ENCODE peak calls at places on chromosomes 13 and 19, in ten cellular contexts. L, S, R, Q, M, G, U, X, Y and J are unnamed samples. For H3K27me3, the result is how much of the 10 kb centered on the place peaks cover.

GRCh38 chr19:28847468-28847867 is 365.5 kb downstream of the UQCRFS1 start:
- DNase-seq in Q (peak), M (no peak), L (no peak), G (no peak), R (no peak), U (peak), X (no peak), S (peak), Y (no peak), J (no peak)

GRCh38 chr13:77009011-77009410 is 17.1 kb downstream of the CLN5 start:
- DNase-seq in X (no peak), R (no peak), Y (no peak), S (no peak), Q (peak), M (no peak), U (no peak), G (no peak), L (no peak), J (no peak)

GRCh38 chr13:44758595-44759221 is 182.6 kb upstream of the TSC22D1 start:
- DNase-seq in Q (peak), S (peak), X (peak), U (peak), R (no peak), Y (no peak), L (no peak), M (no peak), G (no peak), J (peak)

GRCh38 chr13:23902975-23903905 is 5.9 kb upstream of the C1QTNF9B start:
- DNase-seq in M (no peak), Y (no peak), Q (no peak), U (no peak), L (no peak), S (no peak), X (no peak), R (no peak), G (no peak), J (no peak)

GRCh38 chr19:9865732-9866627 is 30.9 kb downstream of the PIN1 start:
- DNase-seq in G (peak), U (no peak), M (no peak), L (no peak), R (no peak), Q (no peak), X (no peak), Y (no peak), S (no peak), J (no peak)

GRCh38 chr19:50695251-50696064 is 24.1 kb downstream of the SHANK1 start:
- DNase-seq in G (no peak), U (peak), X (no peak), R (no peak), M (no peak), L (no peak), Q (no peak), Y (no peak), S (no peak), J (no peak)

GRCh38 chr13:105087941-105088340 is 1447.5 kb downstream of the EFNB2 start:
- DNase-seq in X (no peak), R (no peak), M (no peak), Q (no peak), U (no peak), Y (no peak), L (no peak), S (no peak), G (no peak), J (no peak)

GRCh38 chr13:28447206-28447605 is 47.7 kb downstream of the FLT1 start:
- DNase-seq in U (no peak), L (no peak), G (no peak), M (no peak), X (no peak), Y (no peak), R (no peak), Q (no peak), S (no peak), J (no peak)

GRCh38 chr13:88086577-88086976 is 415.4 kb downstream of the SLITRK5 start:
- DNase-seq in X (no peak), S (no peak), L (no peak), R (no peak), Y (no peak), U (no peak), G (no peak), M (no peak), Q (peak), J (peak)

GRCh38 chr13:40115456-40115855 is 460.0 kb downstream of the COG6 start:
- DNase-seq in L (no peak), X (no peak), S (peak), G (no peak), Q (no peak), U (peak), Y (no peak), M (no peak), R (no peak), J (no peak)

GRCh38 chr19:33266971-33267484 is 35.3 kb downstream of the CEBPA start:
- DNase-seq in Y (no peak), Q (no peak), S (no peak), G (no peak), R (no peak), X (no peak), M (no peak), L (no peak), U (no peak), J (no peak)

GRCh38 chr19:57566396-57567256 is 7.0 kb upstream of the ZNF550 start:
- DNase-seq in G (no peak), U (peak), Y (no peak), R (no peak), M (no peak), S (no peak), L (no peak), Q (peak), X (no peak), J (no peak)

GRCh38 chr13:29704648-29705047 is 109.2 kb upstream of the SLC7A1 start:
- DNase-seq in M (no peak), Y (no peak), X (no peak), U (peak), R (no peak), L (peak), Q (no peak), S (peak), G (no peak), J (no peak)

GRCh38 chr13:67230774-67231480 is 791 bp upstream of the PCDH9 start:
- DNase-seq in Q (peak), R (peak), U (peak), Y (peak), G (no peak), M (peak), S (peak), L (peak), X (peak), J (peak)
- H3K27ac ChIP-seq in Q (peak), R (peak), U (peak), Y (peak), G (no peak), M (peak), S (peak), L (peak), X (peak), J (no peak)

GRCh38 chr19:15936173-15936572 is 1.8 kb upstream of the CYP4F11 start:
- DNase-seq in S (no peak), R (no peak), L (no peak), M (no peak), G (no peak), U (no peak), X (no peak), Y (no peak), Q (no peak), J (no peak)

GRCh38 chr19:15935167-15935702 is 906 bp upstream of the CYP4F11 start:
- DNase-seq in Q (no peak), S (no peak), G (no peak), M (no peak), Y (no peak), R (no peak), L (no peak), X (no peak), U (no peak), J (no peak)

GRCh38 chr19:15936950-15937349 is 2.6 kb upstream of the CYP4F11 start:
- DNase-seq in Y (no peak), U (no peak), L (no peak), Q (no peak), X (no peak), S (no peak), R (no peak), M (no peak), G (no peak), J (no peak)

GRCh38 chr19:15934332-15935078 is at the start of gene CYP4F11:
- DNase-seq in X (peak), G (no peak), L (peak), Q (no peak), R (no peak), Y (peak), S (no peak), U (no peak), M (no peak), J (no peak)

GRCh38 chr19:15937771-15938170 is 3.4 kb upstream of the CYP4F11 start:
- DNase-seq in L (no peak), Q (no peak), R (no peak), Y (no peak), G (no peak), S (no peak), X (no peak), U (no peak), M (peak), J (no peak)
- TF ChIP-seq CTCF in L (no peak), Q (no peak), R (no peak), Y (no peak), G (no peak), S (no peak), X (no peak), U (no peak), M (no peak), J (no peak)

DNA sequence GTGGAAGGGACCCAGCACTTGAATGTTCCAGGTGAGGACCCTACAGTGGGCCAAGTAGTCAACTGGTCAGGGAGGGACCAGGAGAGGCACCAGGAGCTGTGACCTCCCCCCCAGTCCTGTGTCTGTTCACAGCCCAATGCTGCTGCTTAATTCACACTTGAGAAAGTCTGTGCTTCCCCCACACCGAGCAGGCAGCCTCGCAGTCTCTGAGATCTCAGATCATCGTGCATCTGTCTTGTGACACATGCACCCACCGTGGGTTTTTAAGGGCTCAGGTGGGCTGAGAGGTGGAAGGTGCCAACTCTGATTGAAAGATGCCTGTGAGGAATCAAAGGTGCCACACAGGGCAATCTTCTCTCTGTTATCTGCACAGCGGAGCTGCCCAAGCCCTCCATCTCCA is 6.2 kb downstream of the CEACAM5 start:
- DNase-seq in R (no peak), G (no peak), S (no peak), U (no peak), Q (no peak), L (no peak), Y (no peak), X (no peak), M (no peak), J (no peak)
- H3K27me3 ChIP-seq in R (under half), G (under half), S (under half), U (under half), Q (under half), L (half or more), Y (under half), X (under half), M (under half), J (under half)

GRCh38 chr13:99227909-99228688 is 27.4 kb downstream of the UBAC2 start:
- DNase-seq in G (no peak), L (no peak), S (no peak), Y (no peak), U (no peak), R (no peak), Q (no peak), X (no peak), M (no peak), J (peak)
- H3K27ac ChIP-seq in G (no peak), L (peak), S (peak), Y (no peak), U (no peak), R (no peak), Q (peak), X (peak), M (no peak), J (no peak)

DNA sequence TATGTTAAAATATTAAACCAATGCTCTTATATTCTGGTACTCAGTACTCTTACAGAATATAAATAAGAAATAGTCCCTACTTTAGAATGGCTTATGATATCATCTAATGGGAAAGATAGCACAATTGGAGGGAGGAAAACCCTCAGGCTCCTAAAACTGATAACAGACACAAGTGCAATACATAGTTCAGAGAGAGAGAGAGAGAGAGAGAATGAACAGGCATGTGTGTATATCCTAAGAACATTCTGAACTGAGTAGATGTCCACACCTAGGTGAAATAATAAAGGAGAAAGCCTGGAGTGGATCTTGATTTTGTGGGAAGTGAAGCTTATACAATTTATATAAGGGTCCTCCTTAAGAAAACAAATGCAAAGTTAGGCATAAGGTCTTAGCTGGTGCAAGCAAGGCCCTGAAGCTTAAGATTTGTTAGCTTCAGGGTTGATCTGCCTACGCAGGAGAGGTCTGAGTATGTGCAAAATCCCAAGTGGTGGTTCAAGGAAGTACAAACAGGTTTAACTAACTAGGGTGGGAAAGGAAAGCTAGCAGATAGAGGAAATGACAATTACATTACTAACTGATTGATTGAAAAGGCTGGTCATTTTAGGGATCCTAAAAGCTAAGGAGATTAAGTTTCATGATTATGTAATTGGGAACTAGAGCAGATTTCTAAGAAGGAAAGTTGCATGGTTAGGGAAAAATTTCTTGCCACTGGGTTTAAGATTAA is 53.3 kb downstream of the SOX21 start:
- DNase-seq in U (no peak), R (no peak), L (no peak), S (no peak), X (no peak), G (no peak), Y (no peak), M (no peak), Q (no peak), J (no peak)
- TF ChIP-seq CTCF in U (no peak), R (no peak), L (no peak), S (peak), X (no peak), G (no peak), Y (no peak), M (no peak), Q (no peak), J (peak)

GRCh38 chr19:13023666-13024065 is 28.4 kb downstream of the NFIX start:
- DNase-seq in X (no peak), S (no peak), U (peak), M (no peak), L (no peak), Q (no peak), G (no peak), Y (no peak), R (no peak), J (no peak)

GRCh38 chr19:13020002-13020414 is 24.7 kb downstream of the NFIX start:
- DNase-seq in R (no peak), Q (peak), X (no peak), S (no peak), Y (no peak), G (no peak), U (no peak), L (no peak), M (no peak), J (no peak)

GRCh38 chr19:13024126-13024957 is 29.1 kb downstream of the NFIX start:
- DNase-seq in R (no peak), M (no peak), U (peak), L (no peak), S (no peak), X (no peak), Q (peak), G (no peak), Y (peak), J (no peak)

GRCh38 chr19:13022859-13023636 is 27.8 kb downstream of the NFIX start:
- DNase-seq in X (peak), Y (peak), G (no peak), M (peak), R (peak), U (peak), Q (peak), S (peak), L (peak), J (peak)

GRCh38 chr19:13022111-13022858 is 27.0 kb downstream of the NFIX start:
- DNase-seq in L (peak), X (no peak), U (peak), R (no peak), Y (peak), G (no peak), Q (peak), S (peak), M (no peak), J (no peak)
- H3K27me3 ChIP-seq in L (under half), X (under half), U (half or more), R (under half), Y (under half), G (under half), Q (under half), S (under half), M (under half), J (under half)

DNA sequence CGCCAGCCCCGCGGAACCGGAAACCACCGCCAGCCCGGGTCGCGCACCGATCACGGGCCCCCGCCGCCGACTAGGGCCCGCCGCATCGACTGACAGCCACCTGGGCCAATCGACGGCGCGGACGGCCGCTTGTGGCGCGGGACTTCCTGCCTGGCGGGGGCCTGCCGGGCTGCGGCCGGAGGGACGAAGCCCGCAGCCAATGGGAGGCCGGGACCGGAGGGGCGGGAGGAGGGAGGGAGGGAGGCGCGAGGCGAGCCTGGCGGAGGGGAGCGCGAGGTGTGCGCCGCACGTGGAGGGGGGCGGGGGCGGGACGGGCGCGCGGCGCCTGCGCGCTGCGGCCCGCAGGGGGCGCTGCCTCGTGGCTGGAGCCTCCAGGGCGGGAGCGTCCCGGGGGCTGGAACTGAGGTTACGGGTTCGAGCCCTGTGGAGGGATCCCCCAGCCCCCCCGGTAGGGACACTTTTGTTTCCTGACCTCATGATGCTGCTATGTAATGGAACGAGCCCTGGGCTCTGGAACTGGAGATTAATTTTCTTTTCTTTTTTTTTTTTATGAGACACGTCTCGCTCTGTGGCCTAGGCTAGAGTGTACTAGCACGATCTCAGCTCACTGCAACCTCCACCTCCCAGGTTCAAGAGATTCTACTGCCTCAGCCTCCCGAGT is at the start of gene MLLT1:
- DNase-seq in X (peak), R (peak), Y (peak), U (peak), M (peak), S (peak), Q (peak), L (peak), G (peak), J (peak)
- H3K27ac ChIP-seq in X (no peak), R (peak), Y (peak), U (peak), M (peak), S (peak), Q (peak), L (peak), G (peak), J (peak)

DNA sequence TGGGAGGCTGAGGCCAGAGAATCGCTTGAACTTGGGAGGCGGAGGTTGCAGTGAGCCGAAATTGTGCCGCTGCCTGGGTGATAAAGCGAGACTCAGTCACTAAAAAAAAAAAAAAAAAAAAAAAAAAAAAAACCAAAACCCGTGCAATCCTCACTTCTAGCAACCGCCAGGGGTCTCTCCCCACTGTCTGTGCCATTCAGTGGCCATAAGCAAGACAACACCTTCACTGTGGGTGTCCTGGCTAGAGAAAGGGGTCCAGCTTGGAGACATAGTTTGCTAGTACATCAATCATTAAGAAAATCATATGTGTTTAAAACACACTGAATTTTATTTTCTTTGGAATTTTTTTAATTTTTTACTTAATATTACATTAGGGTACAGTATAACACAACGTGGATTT is 68.2 kb downstream of the RASL11A start:
- DNase-seq in X (no peak), M (no peak), G (no peak), U (no peak), S (no peak), R (no peak), L (no peak), Q (no peak), Y (no peak), J (no peak)
- TF ChIP-seq CTCF in X (no peak), M (no peak), G (no peak), U (no peak), S (peak), R (no peak), L (no peak), Q (peak), Y (no peak), J (no peak)

DNA sequence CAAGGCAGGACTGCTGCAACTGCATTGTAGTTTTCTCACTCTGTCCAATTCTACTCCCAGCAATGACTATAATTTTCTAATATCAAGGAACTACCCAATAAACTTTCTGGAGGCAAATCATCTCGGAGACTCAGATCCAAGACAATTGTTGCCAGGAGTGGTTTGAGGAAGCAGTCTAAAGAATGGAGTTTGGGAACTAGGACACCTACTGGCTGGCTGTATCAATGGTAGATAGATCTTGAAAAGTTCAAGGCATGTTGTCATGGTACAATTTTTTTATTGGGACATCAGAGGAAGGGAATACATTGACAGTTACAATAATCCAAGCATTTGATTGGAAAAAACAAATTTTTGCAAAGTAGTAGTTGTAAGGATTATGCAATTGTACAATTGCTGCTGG is 648.3 kb upstream of the SLITRK6 start:
- DNase-seq in S (no peak), L (no peak), M (no peak), R (no peak), X (no peak), G (no peak), U (no peak), Q (no peak), Y (no peak), J (no peak)
- H3K27me3 ChIP-seq in S (under half), L (under half), M (under half), R (under half), X (under half), G (under half), U (under half), Q (under half), Y (under half), J (under half)